ENCODE peak calls at places on chromosomes 7 and 10, in ten cellular contexts. O is psoas muscle; Y is Peyer's patch; J is ascending aorta; G is left ventricle myocardium inferior; K is CD8-positive, alpha-beta T cell; I is HepG2; H is transverse colon; C is neural progenitor cell; L is Panc1. X is an unnamed sample.

GRCh38 chr7:111438369-111439289 is 123.7 kb downstream of the IMMP2L start:
- DNase-seq in O (no peak), Y (no peak), J (no peak), G (no peak), K (no peak), I (no peak), H (no peak), C (peak; percentile 5), L (no peak), X (peak; percentile 47)

GRCh38 chr10:49593564-49593875 is 16.6 kb upstream of the SLC18A3 start:
- DNase-seq in O (no peak), Y (no peak), J (no peak), G (no peak), K (no peak), I (no peak), H (no peak), C (no peak), L (no peak), X (no peak)

GRCh38 chr7:43112088-43112940 is at the start of gene HECW1:
- DNase-seq in O (no peak), Y (no peak), J (no peak), G (no peak), K (no peak), I (no peak), H (no peak), C (peak; percentile 53), L (no peak), X (no peak)

GRCh38 chr10:101492205-101492604 is 95.9 kb downstream of the POLL start:
- DNase-seq in O (no peak), Y (no peak), J (no peak), G (no peak), K (no peak), I (no peak), H (no peak), C (no peak), L (no peak), X (no peak)

GRCh38 chr7:24979470-24979862 is 512 bp downstream of the OSBPL3 start:
- DNase-seq in O (peak; percentile 73), Y (peak; percentile 94), J (no peak), G (peak; percentile 61), K (peak; percentile 80), I (peak; percentile 47), H (peak; percentile 83), C (no peak), L (no peak), X (no peak)

GRCh38 chr7:94115316-94115715 is 111.2 kb upstream of the BET1 start:
- DNase-seq in O (no peak), Y (no peak), J (no peak), G (no peak), K (no peak), I (no peak), H (no peak), C (no peak), L (no peak), X (no peak)

GRCh38 chr10:77409697-77410471 is 227.7 kb downstream of the KCNMA1 start:
- DNase-seq in O (no peak), Y (peak; percentile 91), J (no peak), G (no peak), K (no peak), I (no peak), H (peak; percentile 83), C (no peak), L (no peak), X (no peak)

GRCh38 chr10:128377988-128378387 is 251.8 kb upstream of the MKI67 start:
- DNase-seq in O (no peak), Y (no peak), J (no peak), G (no peak), K (no peak), I (peak; percentile 5), H (no peak), C (no peak), L (no peak), X (no peak)

GRCh38 chr10:2541176-2541575 is 526.2 kb upstream of the PFKP start:
- DNase-seq in O (no peak), Y (no peak), J (no peak), G (no peak), K (no peak), I (no peak), H (no peak), C (no peak), L (no peak), X (no peak)

GRCh38 chr10:6776170-6776569 is 196.1 kb upstream of the PRKCQ start:
- DNase-seq in O (no peak), Y (no peak), J (no peak), G (no peak), K (no peak), I (no peak), H (no peak), C (no peak), L (no peak), X (no peak)

GRCh38 chr7:135678612-135679575 is 16.6 kb downstream of the STMP1 start:
- DNase-seq in O (peak; percentile 79), Y (no peak), J (peak; percentile 30), G (no peak), K (no peak), I (no peak), H (no peak), C (no peak), L (no peak), X (no peak)

GRCh38 chr7:41316410-41316809 is 386.5 kb downstream of the INHBA start:
- DNase-seq in O (no peak), Y (peak; percentile 74), J (no peak), G (no peak), K (no peak), I (peak; percentile 80), H (peak; percentile 48), C (no peak), L (no peak), X (no peak)

GRCh38 chr7:41312235-41312634 is 390.7 kb downstream of the INHBA start:
- DNase-seq in O (no peak), Y (no peak), J (no peak), G (no peak), K (no peak), I (no peak), H (no peak), C (no peak), L (no peak), X (no peak)

GRCh38 chr7:41315764-41316163 is 387.1 kb downstream of the INHBA start:
- DNase-seq in O (no peak), Y (no peak), J (no peak), G (no peak), K (no peak), I (no peak), H (peak; percentile 12), C (peak; percentile 11), L (no peak), X (no peak)

GRCh38 chr7:41313171-41313570 is 389.7 kb downstream of the INHBA start:
- DNase-seq in O (no peak), Y (no peak), J (no peak), G (no peak), K (no peak), I (no peak), H (no peak), C (no peak), L (no peak), X (no peak)

GRCh38 chr7:41311301-41311700 is 391.6 kb downstream of the INHBA start:
- DNase-seq in O (no peak), Y (no peak), J (no peak), G (no peak), K (no peak), I (no peak), H (no peak), C (no peak), L (no peak), X (no peak)
- H3K4me3 ChIP-seq in O (no peak overlapping the region), Y (no peak overlapping the region), J (no peak overlapping the region), G (no peak overlapping the region), K (no peak overlapping the region), I (no peak overlapping the region), H (no peak overlapping the region), C (no peak overlapping the region), L (no peak overlapping the region), X (no peak overlapping the region)

GRCh38 chr7:140619101-140619615 is 21.5 kb downstream of the DENND2A start:
- DNase-seq in O (no peak), Y (no peak), J (no peak), G (no peak), K (no peak), I (no peak), H (no peak), C (no peak), L (no peak), X (no peak)
- H3K27ac ChIP-seq in O (no peak overlapping the region), Y (no peak overlapping the region), J (no peak overlapping the region), G (peak overlapping the region; percentile 89), K (no peak overlapping the region), I (no peak overlapping the region), H (no peak overlapping the region), C (no peak overlapping the region), L (no peak overlapping the region), X (no peak overlapping the region)

DNA sequence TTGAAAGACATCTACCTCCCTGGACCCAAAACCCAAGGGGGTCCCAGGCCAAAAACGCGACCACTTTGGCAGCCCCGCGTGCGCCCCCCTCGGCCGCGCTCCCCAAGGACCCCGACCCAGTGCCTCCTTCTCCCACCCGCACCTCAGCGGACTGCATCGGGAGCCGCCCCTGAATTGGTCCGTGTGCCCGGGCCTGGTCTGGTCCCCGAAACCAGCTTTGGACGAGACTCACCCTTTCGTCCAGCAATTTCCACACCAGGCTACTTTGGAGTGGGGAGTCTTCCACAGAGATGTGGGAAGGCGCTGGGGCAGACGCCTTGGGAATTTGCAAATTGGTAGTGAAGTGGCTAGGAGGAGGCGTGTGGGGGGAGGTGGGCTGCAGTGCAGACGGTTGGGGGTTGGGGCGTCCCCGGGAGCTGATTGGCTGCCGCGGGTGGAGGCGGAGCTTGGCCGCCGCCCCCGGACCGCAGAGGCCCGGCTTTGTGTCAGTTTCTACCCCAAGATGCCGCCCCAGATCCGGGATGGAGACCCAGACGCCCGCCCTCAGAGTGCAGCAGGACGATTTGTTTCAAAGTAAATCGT is 16.9 kb downstream of the TCAF1 start:
- DNase-seq in O (peak; percentile 69), Y (no peak), J (no peak), G (peak; percentile 34), K (no peak), I (no peak), H (no peak), C (peak; percentile 89), L (no peak), X (no peak)
- H3K4me3 ChIP-seq in O (peak overlapping the region; percentile 56), Y (peak overlapping the region; percentile 39), J (peak overlapping the region; percentile 65), G (peak overlapping the region; percentile 61), K (no peak overlapping the region), I (no peak overlapping the region), H (peak overlapping the region; percentile 24), C (peak overlapping the region; percentile 83), L (no peak overlapping the region), X (peak overlapping the region; percentile 89)

DNA sequence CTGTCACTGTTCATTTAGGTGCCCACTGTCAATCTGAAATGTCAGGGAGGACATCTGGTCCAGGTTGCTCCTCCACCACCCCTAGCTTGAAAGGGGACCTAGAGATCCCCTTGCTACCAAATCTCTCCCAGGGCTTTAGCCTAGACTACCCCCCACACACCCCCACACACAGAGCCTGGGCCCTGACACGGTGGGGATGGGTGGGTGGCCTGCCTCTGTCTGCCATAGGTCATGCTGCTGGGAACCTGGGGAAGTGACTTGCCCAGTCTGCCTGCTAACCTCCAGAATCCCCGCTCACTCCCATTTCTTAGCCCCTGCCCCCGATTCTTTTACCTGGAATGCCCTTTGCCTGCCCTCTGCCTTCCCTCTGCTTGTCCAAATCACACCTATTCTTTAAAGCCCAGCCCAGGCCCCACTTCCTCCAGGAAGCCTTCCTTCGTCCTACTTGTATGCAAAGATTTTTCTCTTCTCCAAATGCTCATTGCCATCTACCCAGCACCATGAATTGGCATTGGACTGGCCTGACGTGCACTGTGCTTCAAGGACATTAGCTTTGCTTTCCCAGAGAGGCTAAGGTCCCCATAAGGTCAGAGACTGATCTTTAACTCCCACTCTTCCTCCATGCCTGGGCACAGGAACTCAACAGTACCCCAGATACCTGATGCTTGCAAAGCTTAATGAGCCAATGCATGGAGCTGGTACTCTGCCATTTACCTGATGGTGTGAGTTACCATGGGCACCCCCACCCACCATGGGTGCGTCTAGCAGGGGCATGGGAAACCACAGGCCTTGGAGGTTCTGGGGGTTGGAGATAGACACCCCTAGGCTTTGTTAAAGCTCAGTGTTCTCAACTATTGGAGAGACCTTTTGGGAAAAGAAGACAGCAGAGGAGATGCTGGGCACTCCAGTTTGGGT is 1.9 kb upstream of the SMARCD3 start:
- DNase-seq in O (peak; percentile 30), Y (no peak), J (no peak), G (no peak), K (no peak), I (no peak), H (no peak), C (no peak), L (no peak), X (no peak)
- H3K27ac ChIP-seq in O (peak overlapping the region; percentile 100), Y (peak overlapping the region; percentile 69), J (peak overlapping the region; percentile 99), G (peak overlapping the region; percentile 99), K (no peak overlapping the region), I (no peak overlapping the region), H (peak overlapping the region; percentile 85), C (no peak overlapping the region), L (peak overlapping the region; percentile 23), X (peak overlapping the region; percentile 21)

X was measured in AG04450.